ENCODE peak calls at places on chromosomes 16 and 17, in ten cellular contexts. One of them, this sample, is unnamed.

GRCh38 chr16:50326264-50326663 is 42.5 kb downstream of the BRD7 start:
- DNase-seq in IMR-90: no peak
- DNase-seq in stimulated activated CD8-positive, alpha-beta memory T cell treated with anti-CD3 and anti-CD28 coated beads, Interleukin-7, amount 100 ng/mL, for 1 hour: no peak
- DNase-seq in CD4-positive, alpha-beta T cell: no peak
- DNase-seq in activated naive CD8-positive, alpha-beta T cell treated with anti-CD3 and anti-CD28 coated beads, Interleukin-2, amount 10 ng/mL, durations not matched to agents 7 days and 5 days: no peak
- DNase-seq in ovary: peak
- DNase-seq in NCI-H510A: no peak
- DNase-seq in NCI-H1092: no peak
- DNase-seq in endothelial cell: no peak
- DNase-seq in left colon: no peak
- DNase-seq in this sample: no peak

GRCh38 chr16:9695152-9695551 is 487.1 kb downstream of the GRIN2A start:
- DNase-seq in NCI-H1092: no peak
- DNase-seq in ovary: no peak
- DNase-seq in left colon: no peak
- DNase-seq in CD4-positive, alpha-beta T cell: no peak
- DNase-seq in IMR-90: no peak
- DNase-seq in NCI-H510A: no peak
- DNase-seq in activated naive CD8-positive, alpha-beta T cell treated with anti-CD3 and anti-CD28 coated beads, Interleukin-2, amount 10 ng/mL, durations not matched to agents 7 days and 5 days: no peak
- DNase-seq in endothelial cell: no peak
- DNase-seq in stimulated activated CD8-positive, alpha-beta memory T cell treated with anti-CD3 and anti-CD28 coated beads, Interleukin-7, amount 100 ng/mL, for 1 hour: no peak
- DNase-seq in this sample: no peak

GRCh38 chr16:67173808-67174705 is 3.7 kb downstream of the NOL3 start:
- DNase-seq in ovary: peak
- DNase-seq in IMR-90: peak
- DNase-seq in NCI-H510A: peak
- DNase-seq in stimulated activated CD8-positive, alpha-beta memory T cell treated with anti-CD3 and anti-CD28 coated beads, Interleukin-7, amount 100 ng/mL, for 1 hour: no peak
- DNase-seq in left colon: peak
- DNase-seq in CD4-positive, alpha-beta T cell: peak
- DNase-seq in NCI-H1092: peak
- DNase-seq in endothelial cell: peak
- DNase-seq in activated naive CD8-positive, alpha-beta T cell treated with anti-CD3 and anti-CD28 coated beads, Interleukin-2, amount 10 ng/mL, durations not matched to agents 7 days and 5 days: peak
- DNase-seq in this sample: peak

GRCh38 chr17:16371742-16372141 is 9.1 kb upstream of the UBB start:
- DNase-seq in activated naive CD8-positive, alpha-beta T cell treated with anti-CD3 and anti-CD28 coated beads, Interleukin-2, amount 10 ng/mL, durations not matched to agents 7 days and 5 days: no peak
- DNase-seq in NCI-H510A: peak
- DNase-seq in CD4-positive, alpha-beta T cell: no peak
- DNase-seq in IMR-90: peak
- DNase-seq in endothelial cell: no peak
- DNase-seq in left colon: no peak
- DNase-seq in NCI-H1092: no peak
- DNase-seq in ovary: no peak
- DNase-seq in stimulated activated CD8-positive, alpha-beta memory T cell treated with anti-CD3 and anti-CD28 coated beads, Interleukin-7, amount 100 ng/mL, for 1 hour: no peak
- DNase-seq in this sample: no peak

GRCh38 chr17:40937384-40937819 is at the start of gene KRT23:
- DNase-seq in left colon: no peak
- DNase-seq in endothelial cell: no peak
- DNase-seq in stimulated activated CD8-positive, alpha-beta memory T cell treated with anti-CD3 and anti-CD28 coated beads, Interleukin-7, amount 100 ng/mL, for 1 hour: no peak
- DNase-seq in IMR-90: no peak
- DNase-seq in CD4-positive, alpha-beta T cell: no peak
- DNase-seq in activated naive CD8-positive, alpha-beta T cell treated with anti-CD3 and anti-CD28 coated beads, Interleukin-2, amount 10 ng/mL, durations not matched to agents 7 days and 5 days: no peak
- DNase-seq in NCI-H510A: no peak
- DNase-seq in NCI-H1092: no peak
- DNase-seq in ovary: no peak
- DNase-seq in this sample: no peak

GRCh38 chr17:44348234-44348987 is 3.3 kb downstream of the GRN start:
- DNase-seq in stimulated activated CD8-positive, alpha-beta memory T cell treated with anti-CD3 and anti-CD28 coated beads, Interleukin-7, amount 100 ng/mL, for 1 hour: no peak
- DNase-seq in NCI-H1092: no peak
- DNase-seq in IMR-90: peak
- DNase-seq in ovary: no peak
- DNase-seq in NCI-H510A: no peak
- DNase-seq in left colon: no peak
- DNase-seq in endothelial cell: no peak
- DNase-seq in activated naive CD8-positive, alpha-beta T cell treated with anti-CD3 and anti-CD28 coated beads, Interleukin-2, amount 10 ng/mL, durations not matched to agents 7 days and 5 days: no peak
- DNase-seq in CD4-positive, alpha-beta T cell: no peak
- DNase-seq in this sample: peak

GRCh38 chr17:15655162-15655561 is 28.9 kb downstream of the TRIM16 start:
- DNase-seq in NCI-H510A: no peak
- DNase-seq in stimulated activated CD8-positive, alpha-beta memory T cell treated with anti-CD3 and anti-CD28 coated beads, Interleukin-7, amount 100 ng/mL, for 1 hour: no peak
- DNase-seq in activated naive CD8-positive, alpha-beta T cell treated with anti-CD3 and anti-CD28 coated beads, Interleukin-2, amount 10 ng/mL, durations not matched to agents 7 days and 5 days: no peak
- DNase-seq in NCI-H1092: no peak
- DNase-seq in IMR-90: no peak
- DNase-seq in left colon: no peak
- DNase-seq in endothelial cell: no peak
- DNase-seq in ovary: no peak
- DNase-seq in CD4-positive, alpha-beta T cell: no peak
- DNase-seq in this sample: no peak

GRCh38 chr16:48231675-48232214 is 12.4 kb upstream of the LONP2 start:
- DNase-seq in NCI-H510A: no peak
- DNase-seq in ovary: no peak
- DNase-seq in left colon: peak
- DNase-seq in stimulated activated CD8-positive, alpha-beta memory T cell treated with anti-CD3 and anti-CD28 coated beads, Interleukin-7, amount 100 ng/mL, for 1 hour: no peak
- DNase-seq in NCI-H1092: no peak
- DNase-seq in IMR-90: peak
- DNase-seq in activated naive CD8-positive, alpha-beta T cell treated with anti-CD3 and anti-CD28 coated beads, Interleukin-2, amount 10 ng/mL, durations not matched to agents 7 days and 5 days: peak
- DNase-seq in CD4-positive, alpha-beta T cell: peak
- DNase-seq in endothelial cell: peak
- DNase-seq in this sample: no peak

GRCh38 chr16:27978876-27979275 is 84.6 kb downstream of the GSG1L start:
- DNase-seq in stimulated activated CD8-positive, alpha-beta memory T cell treated with anti-CD3 and anti-CD28 coated beads, Interleukin-7, amount 100 ng/mL, for 1 hour: no peak
- DNase-seq in activated naive CD8-positive, alpha-beta T cell treated with anti-CD3 and anti-CD28 coated beads, Interleukin-2, amount 10 ng/mL, durations not matched to agents 7 days and 5 days: no peak
- DNase-seq in NCI-H1092: no peak
- DNase-seq in endothelial cell: no peak
- DNase-seq in NCI-H510A: no peak
- DNase-seq in left colon: no peak
- DNase-seq in IMR-90: no peak
- DNase-seq in CD4-positive, alpha-beta T cell: no peak
- DNase-seq in ovary: no peak
- DNase-seq in this sample: no peak

GRCh38 chr16:27485811-27486210 is 63.9 kb downstream of the GTF3C1 start:
- DNase-seq in activated naive CD8-positive, alpha-beta T cell treated with anti-CD3 and anti-CD28 coated beads, Interleukin-2, amount 10 ng/mL, durations not matched to agents 7 days and 5 days: no peak
- DNase-seq in endothelial cell: no peak
- DNase-seq in IMR-90: no peak
- DNase-seq in stimulated activated CD8-positive, alpha-beta memory T cell treated with anti-CD3 and anti-CD28 coated beads, Interleukin-7, amount 100 ng/mL, for 1 hour: no peak
- DNase-seq in ovary: no peak
- DNase-seq in NCI-H510A: no peak
- DNase-seq in CD4-positive, alpha-beta T cell: no peak
- DNase-seq in left colon: no peak
- DNase-seq in NCI-H1092: no peak
- DNase-seq in this sample: no peak

GRCh38 chr17:47315451-47316266 is 8.1 kb upstream of the EFCAB13 start:
- DNase-seq in endothelial cell: peak
- DNase-seq in NCI-H1092: peak
- DNase-seq in IMR-90: peak
- DNase-seq in ovary: no peak
- DNase-seq in left colon: peak
- DNase-seq in activated naive CD8-positive, alpha-beta T cell treated with anti-CD3 and anti-CD28 coated beads, Interleukin-2, amount 10 ng/mL, durations not matched to agents 7 days and 5 days: no peak
- DNase-seq in stimulated activated CD8-positive, alpha-beta memory T cell treated with anti-CD3 and anti-CD28 coated beads, Interleukin-7, amount 100 ng/mL, for 1 hour: no peak
- DNase-seq in CD4-positive, alpha-beta T cell: peak
- DNase-seq in NCI-H510A: no peak
- DNase-seq in this sample: no peak

GRCh38 chr16:8887952-8888560 is 5.9 kb downstream of the LITAFD start:
- DNase-seq in activated naive CD8-positive, alpha-beta T cell treated with anti-CD3 and anti-CD28 coated beads, Interleukin-2, amount 10 ng/mL, durations not matched to agents 7 days and 5 days: no peak
- DNase-seq in NCI-H1092: no peak
- DNase-seq in left colon: peak
- DNase-seq in IMR-90: peak
- DNase-seq in stimulated activated CD8-positive, alpha-beta memory T cell treated with anti-CD3 and anti-CD28 coated beads, Interleukin-7, amount 100 ng/mL, for 1 hour: no peak
- DNase-seq in CD4-positive, alpha-beta T cell: no peak
- DNase-seq in ovary: peak
- DNase-seq in NCI-H510A: no peak
- DNase-seq in endothelial cell: no peak
- DNase-seq in this sample: peak

GRCh38 chr16:87431926-87432325 is 39.8 kb downstream of the MAP1LC3B start:
- DNase-seq in activated naive CD8-positive, alpha-beta T cell treated with anti-CD3 and anti-CD28 coated beads, Interleukin-2, amount 10 ng/mL, durations not matched to agents 7 days and 5 days: no peak
- DNase-seq in NCI-H1092: no peak
- DNase-seq in IMR-90: peak
- DNase-seq in ovary: no peak
- DNase-seq in endothelial cell: no peak
- DNase-seq in NCI-H510A: no peak
- DNase-seq in stimulated activated CD8-positive, alpha-beta memory T cell treated with anti-CD3 and anti-CD28 coated beads, Interleukin-7, amount 100 ng/mL, for 1 hour: no peak
- DNase-seq in CD4-positive, alpha-beta T cell: no peak
- DNase-seq in left colon: no peak
- DNase-seq in this sample: no peak

GRCh38 chr17:31089461-31089860 is 5.3 kb upstream of the NF1 start:
- DNase-seq in endothelial cell: no peak
- DNase-seq in IMR-90: no peak
- DNase-seq in NCI-H1092: no peak
- DNase-seq in CD4-positive, alpha-beta T cell: no peak
- DNase-seq in left colon: no peak
- DNase-seq in activated naive CD8-positive, alpha-beta T cell treated with anti-CD3 and anti-CD28 coated beads, Interleukin-2, amount 10 ng/mL, durations not matched to agents 7 days and 5 days: no peak
- DNase-seq in stimulated activated CD8-positive, alpha-beta memory T cell treated with anti-CD3 and anti-CD28 coated beads, Interleukin-7, amount 100 ng/mL, for 1 hour: no peak
- DNase-seq in ovary: no peak
- DNase-seq in NCI-H510A: no peak
- DNase-seq in this sample: no peak

GRCh38 chr17:40097931-40098845 is 2.2 kb downstream of the NR1D1 start:
- DNase-seq in endothelial cell: no peak
- DNase-seq in NCI-H510A: no peak
- DNase-seq in activated naive CD8-positive, alpha-beta T cell treated with anti-CD3 and anti-CD28 coated beads, Interleukin-2, amount 10 ng/mL, durations not matched to agents 7 days and 5 days: no peak
- DNase-seq in stimulated activated CD8-positive, alpha-beta memory T cell treated with anti-CD3 and anti-CD28 coated beads, Interleukin-7, amount 100 ng/mL, for 1 hour: no peak
- DNase-seq in NCI-H1092: no peak
- DNase-seq in IMR-90: no peak
- DNase-seq in CD4-positive, alpha-beta T cell: no peak
- DNase-seq in left colon: peak
- DNase-seq in ovary: peak
- DNase-seq in this sample: peak

GRCh38 chr16:13168091-13168572 is 266.7 kb downstream of the SHISA9 start:
- DNase-seq in ovary: no peak
- DNase-seq in stimulated activated CD8-positive, alpha-beta memory T cell treated with anti-CD3 and anti-CD28 coated beads, Interleukin-7, amount 100 ng/mL, for 1 hour: no peak
- DNase-seq in NCI-H1092: no peak
- DNase-seq in IMR-90: no peak
- DNase-seq in left colon: no peak
- DNase-seq in CD4-positive, alpha-beta T cell: no peak
- DNase-seq in endothelial cell: no peak
- DNase-seq in NCI-H510A: no peak
- DNase-seq in activated naive CD8-positive, alpha-beta T cell treated with anti-CD3 and anti-CD28 coated beads, Interleukin-2, amount 10 ng/mL, durations not matched to agents 7 days and 5 days: no peak
- DNase-seq in this sample: no peak

GRCh38 chr17:2084766-2085647 is 30.1 kb downstream of the HIC1 start:
- DNase-seq in CD4-positive, alpha-beta T cell: no peak
- DNase-seq in NCI-H1092: no peak
- DNase-seq in stimulated activated CD8-positive, alpha-beta memory T cell treated with anti-CD3 and anti-CD28 coated beads, Interleukin-7, amount 100 ng/mL, for 1 hour: no peak
- DNase-seq in ovary: peak
- DNase-seq in left colon: peak
- DNase-seq in activated naive CD8-positive, alpha-beta T cell treated with anti-CD3 and anti-CD28 coated beads, Interleukin-2, amount 10 ng/mL, durations not matched to agents 7 days and 5 days: no peak
- DNase-seq in endothelial cell: no peak
- DNase-seq in IMR-90: peak
- DNase-seq in NCI-H510A: no peak
- DNase-seq in this sample: no peak

GRCh38 chr16:26644912-26645543 is 421.7 kb upstream of the C16orf82 start:
- DNase-seq in CD4-positive, alpha-beta T cell: no peak
- DNase-seq in IMR-90: no peak
- DNase-seq in left colon: peak
- DNase-seq in NCI-H510A: no peak
- DNase-seq in stimulated activated CD8-positive, alpha-beta memory T cell treated with anti-CD3 and anti-CD28 coated beads, Interleukin-7, amount 100 ng/mL, for 1 hour: no peak
- DNase-seq in NCI-H1092: no peak
- DNase-seq in ovary: no peak
- DNase-seq in endothelial cell: no peak
- DNase-seq in activated naive CD8-positive, alpha-beta T cell treated with anti-CD3 and anti-CD28 coated beads, Interleukin-2, amount 10 ng/mL, durations not matched to agents 7 days and 5 days: peak
- DNase-seq in this sample: no peak

GRCh38 chr17:75295220-75296158 is 6.3 kb upstream of the SLC25A19 start:
- DNase-seq in endothelial cell: no peak
- DNase-seq in left colon: no peak
- DNase-seq in CD4-positive, alpha-beta T cell: no peak
- DNase-seq in NCI-H1092: no peak
- DNase-seq in stimulated activated CD8-positive, alpha-beta memory T cell treated with anti-CD3 and anti-CD28 coated beads, Interleukin-7, amount 100 ng/mL, for 1 hour: no peak
- DNase-seq in ovary: no peak
- DNase-seq in IMR-90: no peak
- DNase-seq in activated naive CD8-positive, alpha-beta T cell treated with anti-CD3 and anti-CD28 coated beads, Interleukin-2, amount 10 ng/mL, durations not matched to agents 7 days and 5 days: no peak
- DNase-seq in NCI-H510A: no peak
- DNase-seq in this sample: no peak

GRCh38 chr17:44218344-44219125 is 940 bp downstream of the UBTF start:
- DNase-seq in NCI-H1092: peak
- DNase-seq in endothelial cell: peak
- DNase-seq in left colon: peak
- DNase-seq in activated naive CD8-positive, alpha-beta T cell treated with anti-CD3 and anti-CD28 coated beads, Interleukin-2, amount 10 ng/mL, durations not matched to agents 7 days and 5 days: peak
- DNase-seq in IMR-90: peak
- DNase-seq in CD4-positive, alpha-beta T cell: peak
- DNase-seq in ovary: peak
- DNase-seq in stimulated activated CD8-positive, alpha-beta memory T cell treated with anti-CD3 and anti-CD28 coated beads, Interleukin-7, amount 100 ng/mL, for 1 hour: peak
- DNase-seq in NCI-H510A: peak
- DNase-seq in this sample: peak

GRCh38 chr16:58249388-58249779 is 45.4 kb downstream of the PRSS54 start:
- DNase-seq in ovary: no peak
- DNase-seq in CD4-positive, alpha-beta T cell: no peak
- DNase-seq in activated naive CD8-positive, alpha-beta T cell treated with anti-CD3 and anti-CD28 coated beads, Interleukin-2, amount 10 ng/mL, durations not matched to agents 7 days and 5 days: no peak
- DNase-seq in IMR-90: no peak
- DNase-seq in NCI-H510A: no peak
- DNase-seq in endothelial cell: no peak
- DNase-seq in NCI-H1092: no peak
- DNase-seq in stimulated activated CD8-positive, alpha-beta memory T cell treated with anti-CD3 and anti-CD28 coated beads, Interleukin-7, amount 100 ng/mL, for 1 hour: no peak
- DNase-seq in left colon: no peak
- DNase-seq in this sample: no peak

GRCh38 chr17:38728290-38728831 is 1.8 kb upstream of the CISD3 start:
- DNase-seq in endothelial cell: no peak
- DNase-seq in left colon: no peak
- DNase-seq in ovary: no peak
- DNase-seq in NCI-H510A: no peak
- DNase-seq in CD4-positive, alpha-beta T cell: peak
- DNase-seq in stimulated activated CD8-positive, alpha-beta memory T cell treated with anti-CD3 and anti-CD28 coated beads, Interleukin-7, amount 100 ng/mL, for 1 hour: peak
- DNase-seq in NCI-H1092: no peak
- DNase-seq in IMR-90: no peak
- DNase-seq in activated naive CD8-positive, alpha-beta T cell treated with anti-CD3 and anti-CD28 coated beads, Interleukin-2, amount 10 ng/mL, durations not matched to agents 7 days and 5 days: peak
- DNase-seq in this sample: no peak

GRCh38 chr16:67163164-67163902 is 1.2 kb upstream of the HSF4 start:
- DNase-seq in endothelial cell: no peak
- DNase-seq in activated naive CD8-positive, alpha-beta T cell treated with anti-CD3 and anti-CD28 coated beads, Interleukin-2, amount 10 ng/mL, durations not matched to agents 7 days and 5 days: peak
- DNase-seq in left colon: peak
- DNase-seq in IMR-90: peak
- DNase-seq in stimulated activated CD8-positive, alpha-beta memory T cell treated with anti-CD3 and anti-CD28 coated beads, Interleukin-7, amount 100 ng/mL, for 1 hour: no peak
- DNase-seq in NCI-H510A: no peak
- DNase-seq in NCI-H1092: peak
- DNase-seq in CD4-positive, alpha-beta T cell: no peak
- DNase-seq in ovary: peak
- DNase-seq in this sample: no peak

GRCh38 chr17:58323420-58324408 is 4.9 kb downstream of the TSPOAP1 start:
- DNase-seq in ovary: no peak
- DNase-seq in stimulated activated CD8-positive, alpha-beta memory T cell treated with anti-CD3 and anti-CD28 coated beads, Interleukin-7, amount 100 ng/mL, for 1 hour: no peak
- DNase-seq in NCI-H510A: no peak
- DNase-seq in activated naive CD8-positive, alpha-beta T cell treated with anti-CD3 and anti-CD28 coated beads, Interleukin-2, amount 10 ng/mL, durations not matched to agents 7 days and 5 days: no peak
- DNase-seq in endothelial cell: no peak
- DNase-seq in NCI-H1092: no peak
- DNase-seq in left colon: no peak
- DNase-seq in IMR-90: no peak
- DNase-seq in CD4-positive, alpha-beta T cell: no peak
- DNase-seq in this sample: no peak

GRCh38 chr17:80800775-80801391 is 190.8 kb upstream of the CHMP6 start:
- DNase-seq in activated naive CD8-positive, alpha-beta T cell treated with anti-CD3 and anti-CD28 coated beads, Interleukin-2, amount 10 ng/mL, durations not matched to agents 7 days and 5 days: no peak
- DNase-seq in ovary: no peak
- DNase-seq in IMR-90: no peak
- DNase-seq in CD4-positive, alpha-beta T cell: no peak
- DNase-seq in endothelial cell: no peak
- DNase-seq in NCI-H1092: no peak
- DNase-seq in stimulated activated CD8-positive, alpha-beta memory T cell treated with anti-CD3 and anti-CD28 coated beads, Interleukin-7, amount 100 ng/mL, for 1 hour: no peak
- DNase-seq in left colon: no peak
- DNase-seq in NCI-H510A: peak
- DNase-seq in this sample: no peak

GRCh38 chr16:25256821-25257503 is 683 bp downstream of the ZKSCAN2 start:
- DNase-seq in left colon: peak
- DNase-seq in IMR-90: peak
- DNase-seq in ovary: no peak
- DNase-seq in endothelial cell: peak
- DNase-seq in stimulated activated CD8-positive, alpha-beta memory T cell treated with anti-CD3 and anti-CD28 coated beads, Interleukin-7, amount 100 ng/mL, for 1 hour: no peak
- DNase-seq in CD4-positive, alpha-beta T cell: no peak
- DNase-seq in activated naive CD8-positive, alpha-beta T cell treated with anti-CD3 and anti-CD28 coated beads, Interleukin-2, amount 10 ng/mL, durations not matched to agents 7 days and 5 days: peak
- DNase-seq in NCI-H510A: no peak
- DNase-seq in NCI-H1092: no peak
- DNase-seq in this sample: no peak

GRCh38 chr17:37490638-37491614 is 1.2 kb downstream of the DUSP14 start:
- DNase-seq in NCI-H510A: no peak
- DNase-seq in endothelial cell: peak
- DNase-seq in CD4-positive, alpha-beta T cell: no peak
- DNase-seq in stimulated activated CD8-positive, alpha-beta memory T cell treated with anti-CD3 and anti-CD28 coated beads, Interleukin-7, amount 100 ng/mL, for 1 hour: no peak
- DNase-seq in left colon: no peak
- DNase-seq in NCI-H1092: no peak
- DNase-seq in IMR-90: peak
- DNase-seq in activated naive CD8-positive, alpha-beta T cell treated with anti-CD3 and anti-CD28 coated beads, Interleukin-2, amount 10 ng/mL, durations not matched to agents 7 days and 5 days: no peak
- DNase-seq in ovary: peak
- DNase-seq in this sample: no peak

GRCh38 chr17:38872671-38873385 is 3.0 kb downstream of the LASP1 start:
- DNase-seq in endothelial cell: no peak
- DNase-seq in IMR-90: no peak
- DNase-seq in ovary: no peak
- DNase-seq in activated naive CD8-positive, alpha-beta T cell treated with anti-CD3 and anti-CD28 coated beads, Interleukin-2, amount 10 ng/mL, durations not matched to agents 7 days and 5 days: no peak
- DNase-seq in NCI-H510A: no peak
- DNase-seq in stimulated activated CD8-positive, alpha-beta memory T cell treated with anti-CD3 and anti-CD28 coated beads, Interleukin-7, amount 100 ng/mL, for 1 hour: no peak
- DNase-seq in CD4-positive, alpha-beta T cell: no peak
- DNase-seq in NCI-H1092: no peak
- DNase-seq in left colon: peak
- DNase-seq in this sample: no peak

This sample was measured in upper lobe of right lung.